ENCODE peak calls at places on chromosome 10, in nine cellular contexts. V is IMR-90, L is right lobe of liver, B is heart left ventricle, K is body of pancreas, U is breast epithelium, P is HCT116, R is tibial nerve, Z is suprapubic skin. A is an unnamed sample.
A peak's percentile ranks its signal among the peaks of the same experiment; 100 is the strongest.

GRCh38 chr10:43292745-43293676 is 26.1 kb upstream of the RASGEF1A start:
- DNase-seq in P (peak; percentile 35), U (peak; percentile 34), B (peak; percentile 37), K (peak; percentile 71), V (peak; percentile 41), L (peak; percentile 62), R (peak; percentile 25), Z (peak; percentile 77), A (peak; percentile 49)

GRCh38 chr10:122422266-122422980 is 32.0 kb upstream of the ARMS2 start:
- DNase-seq in K (no peak), U (no peak), P (no peak), V (no peak), L (no peak), B (no peak), R (no peak), Z (no peak), A (no peak)

GRCh38 chr10:129953541-129954031 is 10.5 kb downstream of the EBF3 start:
- DNase-seq in B (no peak), P (no peak), K (no peak), R (no peak), V (no peak), L (no peak), U (no peak), Z (peak; percentile 78), A (no peak)

GRCh38 chr10:59361659-59362183 is 628 bp downstream of the FAM13C start:
- DNase-seq in U (no peak), V (peak; percentile 4), B (no peak), L (no peak), P (no peak), K (no peak), Z (no peak), R (no peak), A (no peak)

GRCh38 chr10:131773321-131773988 is 127.4 kb upstream of the PPP2R2D start:
- DNase-seq in Z (peak; percentile 79), V (no peak), L (no peak), B (no peak), K (no peak), P (no peak), U (no peak), R (no peak), A (no peak)

GRCh38 chr10:81874878-81875679 is at the start of gene NRG3:
- DNase-seq in V (no peak), R (no peak), U (no peak), K (peak; percentile 23), B (no peak), Z (no peak), L (no peak), P (no peak), A (peak; percentile 44)

GRCh38 chr10:77637474-77637985 is at the start of gene KCNMA1:
- DNase-seq in Z (no peak), L (peak; percentile 58), K (peak; percentile 46), U (no peak), R (no peak), B (no peak), P (no peak), V (no peak), A (no peak)

GRCh38 chr10:98246911-98247820 is 20.8 kb downstream of the LOXL4 start:
- DNase-seq in U (peak; percentile 82), R (no peak), L (no peak), K (no peak), B (no peak), P (no peak), Z (no peak), V (peak; percentile 84), A (peak; percentile 84)

GRCh38 chr10:16439294-16439693 is 2.5 kb downstream of the PTER start:
- DNase-seq in V (no peak), P (no peak), R (no peak), L (no peak), U (no peak), K (no peak), B (no peak), Z (no peak), A (no peak)

GRCh38 chr10:110876000-110876399 is 4.3 kb downstream of the PDCD4 start:
- DNase-seq in V (no peak), U (no peak), K (no peak), B (no peak), P (no peak), R (no peak), Z (no peak), L (no peak), A (no peak)

GRCh38 chr10:18414061-18414460 is 237.3 kb downstream of the NSUN6 start:
- DNase-seq in P (no peak), R (no peak), L (no peak), K (no peak), V (peak; percentile 59), Z (no peak), U (no peak), B (no peak), A (peak; percentile 77)

GRCh38 chr10:126014309-126014708 is 117.9 kb downstream of the FANK1 start:
- DNase-seq in L (no peak), Z (no peak), K (no peak), P (no peak), B (no peak), V (peak; percentile 78), U (no peak), R (no peak), A (no peak)

GRCh38 chr10:68171539-68172080 is 60.3 kb downstream of the ATOH7 start:
- DNase-seq in K (no peak), V (no peak), B (no peak), R (no peak), P (no peak), U (no peak), L (no peak), Z (no peak), A (peak; percentile 52)

GRCh38 chr10:59036311-59037017 is 140.0 kb upstream of the PHYHIPL start:
- DNase-seq in L (peak; percentile 62), B (no peak), U (no peak), P (no peak), V (no peak), Z (no peak), R (no peak), K (no peak), A (no peak)

GRCh38 chr10:62610649-62611229 is 193.8 kb upstream of the ADO start:
- DNase-seq in K (peak; percentile 41), V (peak; percentile 47), Z (no peak), B (peak; percentile 45), L (no peak), R (no peak), U (peak; percentile 32), P (peak; percentile 60), A (peak; percentile 69)

GRCh38 chr10:8301831-8302230 is 247.3 kb downstream of the GATA3 start:
- DNase-seq in R (no peak), V (no peak), Z (no peak), K (no peak), P (no peak), U (no peak), L (no peak), B (no peak), A (no peak)

GRCh38 chr10:69650589-69651261 is 20.7 kb downstream of the FAM241B start:
- DNase-seq in K (no peak), U (no peak), P (no peak), R (no peak), B (no peak), V (no peak), L (no peak), Z (no peak), A (no peak)

GRCh38 chr10:59627366-59628018 is 82.2 kb downstream of the SLC16A9 start:
- DNase-seq in R (no peak), B (no peak), Z (no peak), U (no peak), L (no peak), V (no peak), K (no peak), P (no peak), A (no peak)

GRCh38 chr10:120999868-121000267 is 148.7 kb downstream of the WDR11 start:
- DNase-seq in L (no peak), U (no peak), K (no peak), V (no peak), Z (no peak), R (no peak), B (no peak), P (no peak), A (no peak)

GRCh38 chr10:30803901-30804322 is 174.4 kb upstream of the LYZL2 start:
- DNase-seq in V (peak; percentile 68), B (peak; percentile 62), K (peak; percentile 24), R (peak; percentile 60), P (no peak), Z (peak; percentile 83), U (peak; percentile 46), L (no peak), A (no peak)
- H3K27ac ChIP-seq in V (no peak overlapping the region), B (peak overlapping the region; percentile 64), K (peak overlapping the region; percentile 17), R (no peak overlapping the region), P (no peak overlapping the region), Z (peak overlapping the region; percentile 86), U (peak overlapping the region; percentile 89), L (no peak overlapping the region), A (no peak overlapping the region)

GRCh38 chr10:73655990-73656298 is at the start of gene SYNPO2L:
- DNase-seq in L (no peak), K (no peak), B (peak; percentile 84), R (no peak), U (no peak), V (no peak), P (no peak), Z (no peak), A (no peak)
- TF ChIP-seq POLR2A in L (no peak), K (no peak), B (peak; percentile 84), R (no peak), U (no peak), V (no peak), P (no peak), Z (no peak), A (no peak)

GRCh38 chr10:103417601-103418000 is 21.2 kb downstream of the PDCD11 start:
- DNase-seq in L (no peak), P (no peak), B (no peak), R (no peak), U (no peak), K (no peak), Z (no peak), V (no peak), A (no peak)
- H3K36me3 ChIP-seq in L (no peaks in the 10 kb centered on the region), P (peaks cover 93% of the 10 kb centered on the region), B (peaks cover 97% of the 10 kb centered on the region), R (peaks cover 97% of the 10 kb centered on the region), U (peaks cover 27% of the 10 kb centered on the region), K (peaks cover 56% of the 10 kb centered on the region), Z (peaks cover 98% of the 10 kb centered on the region), V (peaks cover 69% of the 10 kb centered on the region), A (peaks cover 87% of the 10 kb centered on the region)

GRCh38 chr10:128489324-128490247 is 363.4 kb upstream of the MKI67 start:
- DNase-seq in U (no peak), B (no peak), Z (no peak), P (no peak), L (no peak), R (no peak), V (no peak), K (no peak), A (no peak)

GRCh38 chr10:128494665-128495064 is 368.4 kb upstream of the MKI67 start:
- DNase-seq in P (no peak), R (no peak), B (no peak), V (no peak), U (no peak), L (no peak), K (no peak), Z (no peak), A (no peak)

GRCh38 chr10:128487517-128487916 is 361.3 kb upstream of the MKI67 start:
- DNase-seq in V (no peak), P (no peak), Z (no peak), B (no peak), R (no peak), K (no peak), U (no peak), L (no peak), A (no peak)

GRCh38 chr10:128493811-128494210 is 367.6 kb upstream of the MKI67 start:
- DNase-seq in K (no peak), R (no peak), U (no peak), L (no peak), V (no peak), B (no peak), Z (no peak), P (no peak), A (no peak)

GRCh38 chr10:128491686-128492085 is 365.5 kb upstream of the MKI67 start:
- DNase-seq in V (no peak), Z (no peak), U (no peak), L (no peak), P (no peak), R (no peak), B (no peak), K (no peak), A (no peak)
- H3K27ac ChIP-seq in V (no peak overlapping the region), Z (no peak overlapping the region), U (no peak overlapping the region), L (no peak overlapping the region), P (no peak overlapping the region), R (no peak overlapping the region), B (no peak overlapping the region), K (no peak overlapping the region), A (no peak overlapping the region)